ENCODE peak calls at places on chromosomes 16 and 17, in four cellular contexts. D, F, U and G are unnamed samples.

GRCh38 chr16:24052466-24053324 is 203.4 kb upstream of the CACNG3 start:
- DNase-seq in U (no peak), F (no peak), D (no peak), G (no peak)

GRCh38 chr17:77316191-77316641 is 175.4 kb downstream of the SEC14L1 start:
- DNase-seq in D (no peak), U (no peak), F (peak; percentile 91), G (peak; percentile 63)

GRCh38 chr16:8094696-8095095 is 495.6 kb downstream of the TMEM114 start:
- DNase-seq in U (no peak), D (no peak), F (no peak), G (no peak)

GRCh38 chr16:14399397-14400284 is 230.4 kb downstream of the PARN start:
- DNase-seq in U (peak; percentile 33), D (no peak), F (peak; percentile 79), G (no peak)

GRCh38 chr16:49799172-49799571 is 56.7 kb downstream of the ZNF423 start:
- DNase-seq in D (no peak), U (no peak), F (no peak), G (no peak)

GRCh38 chr17:36468903-36469635 is 17.4 kb upstream of the ZNHIT3 start:
- DNase-seq in U (no peak), F (peak; percentile 25), D (no peak), G (no peak)

GRCh38 chr17:35612924-35613521 is 25.9 kb downstream of the AP2B1 start:
- DNase-seq in F (no peak), D (peak; percentile 44), U (no peak), G (peak; percentile 10)

GRCh38 chr17:72613411-72614292 is 478.8 kb downstream of the SLC39A11 start:
- DNase-seq in U (no peak), D (no peak), F (no peak), G (no peak)

GRCh38 chr17:19979917-19980770 is 2.5 kb upstream of the AKAP10 start:
- DNase-seq in U (peak; percentile 52), F (no peak), D (no peak), G (no peak)

GRCh38 chr16:24091125-24091524 is 165.0 kb upstream of the CACNG3 start:
- DNase-seq in U (no peak), F (no peak), D (no peak), G (no peak)

GRCh38 chr17:50660042-50660886 is 25.6 kb downstream of the ABCC3 start:
- DNase-seq in F (no peak), D (peak; percentile 49), U (peak; percentile 46), G (no peak)

GRCh38 chr17:50593321-50593720 is 32.8 kb downstream of the CACNA1G start:
- DNase-seq in U (peak; percentile 41), F (no peak), D (peak; percentile 49), G (no peak)

GRCh38 chr17:48553837-48554236 is 8.9 kb upstream of the HOXB2 start:
- DNase-seq in F (no peak), D (no peak), U (no peak), G (no peak)

GRCh38 chr17:78596871-78597635 is 19.9 kb upstream of the DNAH17 start:
- DNase-seq in D (no peak), U (no peak), F (no peak), G (no peak)

GRCh38 chr17:62614142-62614541 is 13.3 kb upstream of the MRC2 start:
- DNase-seq in F (no peak), D (no peak), U (no peak), G (no peak)

GRCh38 chr17:78142113-78142861 is 3.9 kb upstream of the C17orf99 start:
- DNase-seq in F (no peak), D (peak; percentile 79), U (no peak), G (no peak)

GRCh38 chr16:77452243-77452642 is 17.4 kb upstream of the ADAMTS18 start:
- DNase-seq in U (no peak), F (no peak), D (no peak), G (no peak)

GRCh38 chr17:22694362-22695227 is 1002.3 kb downstream of the KCNJ18 start:
- DNase-seq in D (no peak), F (no peak), U (no peak), G (no peak)

GRCh38 chr16:15482068-15482747 is 47.8 kb downstream of the BMERB1 start:
- DNase-seq in F (peak; percentile 85), U (peak; percentile 19), D (peak; percentile 57), G (peak; percentile 23)

GRCh38 chr16:75000481-75001081 is 1.8 kb downstream of the ZNRF1 start:
- DNase-seq in U (no peak), D (no peak), F (no peak), G (no peak)

GRCh38 chr16:75004460-75004859 is 5.6 kb downstream of the ZNRF1 start:
- DNase-seq in D (no peak), F (no peak), U (no peak), G (no peak)

GRCh38 chr16:75005697-75006096 is 6.9 kb downstream of the ZNRF1 start:
- DNase-seq in F (no peak), U (no peak), D (no peak), G (no peak)

GRCh38 chr16:75002474-75002873 is 3.6 kb downstream of the ZNRF1 start:
- DNase-seq in U (no peak), F (no peak), D (no peak), G (no peak)

DNA sequence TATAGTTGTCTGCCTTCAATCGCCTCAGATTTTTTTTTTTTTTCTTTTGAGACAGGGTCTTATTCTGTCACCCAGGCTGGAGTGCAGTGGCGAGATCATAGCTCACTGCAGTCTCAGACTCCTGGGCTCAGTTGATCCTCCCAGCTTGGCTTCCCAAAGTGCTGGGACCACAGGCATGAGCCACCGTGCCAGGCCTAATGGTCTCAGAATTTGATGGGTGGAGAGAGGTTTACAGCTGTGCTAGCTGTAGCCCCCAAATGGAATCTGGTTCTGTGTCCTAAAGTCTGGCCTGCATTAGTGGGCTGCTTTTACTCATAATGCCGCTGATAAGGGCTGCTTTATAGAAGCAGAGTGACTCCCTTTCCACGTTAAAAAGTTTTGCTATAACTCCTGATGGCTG is 5.1 kb downstream of the ZNRF1 start:
- DNase-seq in D (no peak), U (no peak), F (no peak), G (no peak)
- H3K4me3 ChIP-seq in D (no peak overlapping the region), U (no peak overlapping the region), F (no peak overlapping the region), G (no peak overlapping the region)

DNA sequence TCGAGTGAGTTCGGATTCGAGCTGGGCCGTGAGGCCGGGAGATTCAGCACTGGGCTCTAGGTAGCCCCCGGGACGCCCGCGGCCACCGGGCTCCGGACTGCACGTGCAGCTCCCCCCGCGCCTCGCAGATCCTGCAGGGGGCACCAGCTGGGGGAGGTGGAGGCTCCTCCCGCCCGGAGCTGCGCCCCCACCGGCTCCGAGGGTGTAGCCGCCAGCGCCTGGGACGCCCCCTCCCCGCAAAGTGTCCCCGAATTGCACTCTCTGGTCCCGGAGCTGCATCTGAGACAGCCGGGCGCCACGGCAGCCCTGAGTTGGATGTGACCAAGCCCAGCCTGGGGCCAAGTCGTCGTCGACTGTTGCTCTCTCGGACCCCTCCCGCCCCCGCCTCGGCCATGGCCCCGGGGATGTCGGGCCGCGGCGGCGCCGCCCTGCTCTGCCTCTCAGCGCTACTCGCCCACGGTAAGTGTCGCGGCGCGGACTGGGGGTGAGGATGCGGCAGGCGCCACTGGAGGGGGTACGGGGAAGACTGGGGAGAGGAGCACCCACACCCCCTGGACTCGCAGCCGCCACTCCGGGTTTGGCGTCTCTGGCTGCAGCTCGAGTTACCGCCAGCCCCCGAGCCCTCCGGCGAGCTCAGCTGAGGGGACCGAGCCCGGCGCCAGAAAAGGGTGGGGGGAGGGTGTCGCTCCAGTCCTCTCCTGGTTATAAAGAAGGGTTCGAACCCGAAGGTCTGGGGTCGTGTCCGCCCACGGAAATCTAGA is 1.5 kb downstream of the TMEM132E start:
- DNase-seq in U (no peak), D (no peak), F (no peak), G (no peak)
- TF ChIP-seq CTCF in U (no peak), D (no peak), F (no peak), G (no peak)

GRCh38 chr17:76132574-76133338 is 8.3 kb downstream of the FOXJ1 start:
- DNase-seq in D (peak; percentile 78), U (no peak), F (peak; percentile 60), G (no peak)
- H3K4me3 ChIP-seq in D (no peak overlapping the region), U (no peak overlapping the region), F (no peak overlapping the region), G (no peak overlapping the region)

GRCh38 chr16:85560932-85561247 is 52.2 kb upstream of the GSE1 start:
- DNase-seq in U (no peak), F (no peak), D (no peak), G (no peak)

GRCh38 chr16:85563031-85563430 is 50.1 kb upstream of the GSE1 start:
- DNase-seq in D (no peak), F (no peak), U (no peak), G (no peak)

GRCh38 chr16:85562102-85562786 is 50.9 kb upstream of the GSE1 start:
- DNase-seq in F (no peak), D (no peak), U (no peak), G (no peak)

GRCh38 chr16:85563515-85564276 is 49.4 kb upstream of the GSE1 start:
- DNase-seq in F (peak; percentile 85), D (peak; percentile 85), U (peak; percentile 73), G (no peak)

GRCh38 chr16:85561248-85562101 is 51.6 kb upstream of the GSE1 start:
- DNase-seq in U (no peak), F (no peak), D (no peak), G (no peak)
- TF ChIP-seq CTCF in U (no peak), F (no peak), D (no peak), G (no peak)

DNA sequence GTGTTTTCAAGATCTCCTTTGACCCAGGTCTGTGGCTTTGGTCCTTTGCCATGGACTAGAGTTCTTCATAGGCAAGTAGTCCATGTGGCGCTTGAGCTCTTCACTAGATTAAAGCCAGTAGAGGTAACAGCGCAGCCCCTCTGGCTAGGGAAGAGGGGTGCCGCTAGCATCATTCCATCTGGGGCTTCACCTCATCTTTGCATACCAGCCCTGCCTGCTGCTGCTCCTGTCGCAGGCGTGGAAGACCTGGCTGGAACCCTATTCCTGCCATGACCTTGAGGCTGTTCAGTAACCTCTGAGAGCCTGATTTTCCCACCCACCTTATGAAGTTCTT is 198.4 kb downstream of the MSI2 start:
- DNase-seq in F (no peak), D (no peak), U (no peak), G (no peak)
- H3K4me3 ChIP-seq in F (no peak overlapping the region), D (no peak overlapping the region), U (no peak overlapping the region), G (no peak overlapping the region)

DNA sequence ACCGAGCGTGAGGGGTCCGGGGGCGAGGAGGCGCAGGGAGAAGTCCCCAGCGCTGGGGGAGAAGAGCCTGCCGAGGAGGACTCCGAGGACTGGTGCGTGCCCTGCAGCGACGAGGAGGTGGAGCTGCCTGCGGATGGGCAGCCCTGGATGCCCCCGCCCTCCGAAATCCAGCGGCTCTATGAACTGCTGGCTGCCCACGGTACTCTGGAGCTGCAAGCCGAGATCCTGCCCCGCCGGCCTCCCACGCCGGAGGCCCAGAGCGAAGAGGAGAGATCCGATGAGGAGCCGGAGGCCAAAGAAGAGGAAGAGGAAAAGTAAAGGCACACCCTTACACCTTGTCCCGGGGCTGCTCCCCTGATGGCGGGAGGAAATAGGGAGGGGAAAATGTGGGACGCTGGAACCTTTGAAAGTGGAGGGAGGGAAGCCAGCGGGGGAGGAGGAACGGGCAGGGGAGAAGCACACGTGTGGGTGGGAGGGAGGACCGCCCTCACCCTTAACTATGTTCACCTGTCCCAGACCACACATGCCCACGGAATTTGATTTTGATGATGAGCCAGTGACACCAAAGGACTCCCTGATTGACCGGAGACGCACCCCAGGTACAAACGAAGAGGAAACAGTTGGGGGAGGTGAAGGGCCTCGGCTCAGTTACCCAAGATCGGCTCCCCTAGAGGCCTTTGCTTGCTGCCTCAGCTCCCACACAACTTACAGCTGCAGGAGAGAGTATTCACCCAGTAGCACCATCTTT is 916 bp downstream of the PAGR1 start:
- DNase-seq in D (peak; percentile 65), U (peak; percentile 66), F (peak; percentile 88), G (no peak)
- TF ChIP-seq CTCF in D (no peak), U (no peak), F (no peak), G (peak; percentile 12)

GRCh38 chr17:74011963-74012362 is 191.5 kb upstream of the RPL38 start:
- DNase-seq in D (no peak), U (no peak), F (no peak), G (no peak)
- H3K4me3 ChIP-seq in D (no peak overlapping the region), U (no peak overlapping the region), F (no peak overlapping the region), G (no peak overlapping the region)